ENCODE peak calls at places on chromosomes 6 and 20, in six cellular contexts. I, E, K, V, N and X are unnamed samples.

GRCh38 chr20:22861990-22862389 is 173.1 kb upstream of the SSTR4 start:
- DNase-seq in K (no peak), N (no peak), V (no peak), I (no peak), E (no peak), X (no peak)

GRCh38 chr20:44646023-44646640 is 5.4 kb downstream of the ADA start:
- DNase-seq in V (peak), I (no peak), N (no peak), K (peak), E (no peak), X (no peak)

GRCh38 chr6:21840428-21840827 is 246.9 kb downstream of the SOX4 start:
- DNase-seq in E (no peak), K (peak), V (peak), I (no peak), N (no peak), X (no peak)

GRCh38 chr6:36368921-36369880 is 18.3 kb downstream of the ETV7 start:
- DNase-seq in I (no peak), N (no peak), V (peak), E (no peak), K (peak), X (peak)

GRCh38 chr6:106609699-106610098 is 19.6 kb downstream of the RTN4IP1 start:
- DNase-seq in K (peak), V (no peak), N (no peak), I (no peak), E (no peak), X (peak)

GRCh38 chr6:26743157-26743821 is 83.7 kb upstream of the ZNF322 start:
- DNase-seq in E (peak), K (peak), V (peak), N (no peak), I (no peak), X (peak)

GRCh38 chr6:5093231-5094015 is 8.3 kb downstream of the PPP1R3G start:
- DNase-seq in K (no peak), N (no peak), E (no peak), V (no peak), I (no peak), X (no peak)

GRCh38 chr6:113644861-113645575 is 212.1 kb upstream of the MARCKS start:
- DNase-seq in N (no peak), I (no peak), E (no peak), K (peak), V (peak), X (peak)

DNA sequence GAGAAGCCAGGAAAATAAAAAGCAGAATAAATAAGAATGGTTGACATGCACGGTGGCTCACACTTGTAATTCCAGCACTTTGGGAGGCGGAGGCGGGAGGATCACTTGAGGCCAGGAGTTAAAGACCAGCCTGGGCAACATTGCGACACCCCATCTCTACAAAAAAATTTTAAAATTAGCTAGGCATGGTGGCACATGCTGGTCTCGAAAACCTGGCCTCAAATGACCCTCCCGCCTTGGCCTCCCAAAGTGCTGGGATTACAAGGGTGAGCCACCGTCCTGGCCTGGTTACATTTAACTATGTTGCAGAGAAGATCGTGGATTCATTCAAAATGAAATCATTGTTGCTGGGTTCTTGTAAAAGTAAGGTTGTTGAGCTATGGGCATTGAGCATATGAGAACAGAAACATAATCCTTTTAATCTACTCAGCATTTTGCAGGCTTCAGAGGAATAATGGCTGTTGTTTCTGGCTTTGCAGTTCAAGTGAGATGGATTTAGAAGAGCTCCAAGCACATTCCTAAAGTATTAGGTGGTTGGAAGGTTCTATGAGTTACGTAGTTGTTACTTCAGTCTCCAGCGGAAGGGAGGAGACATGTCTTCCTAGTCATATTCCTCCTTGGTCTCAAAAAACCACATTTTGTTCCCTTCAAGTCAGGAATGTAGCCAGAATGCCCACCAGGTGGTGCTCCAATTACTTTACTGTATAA is 45.6 kb upstream of the RAB23 start:
- DNase-seq in V (peak), I (peak), E (no peak), N (no peak), K (peak), X (peak)
- TF ChIP-seq CTCF in V (peak), I (peak), E (no peak), N (peak), K (peak), X (peak)

GRCh38 chr20:62413896-62414481 is 6.9 kb upstream of the CABLES2 start:
- DNase-seq in K (no peak), V (no peak), E (no peak), I (no peak), N (no peak), X (no peak)
- TF ChIP-seq CTCF in K (no peak), V (peak), E (no peak), I (no peak), N (no peak), X (peak)

GRCh38 chr6:111952821-111953535 is 79.7 kb upstream of the FYN start:
- DNase-seq in E (no peak), V (peak), K (no peak), N (no peak), I (no peak), X (peak)
- TF ChIP-seq CTCF in E (no peak), V (no peak), K (no peak), N (no peak), I (no peak), X (no peak)

DNA sequence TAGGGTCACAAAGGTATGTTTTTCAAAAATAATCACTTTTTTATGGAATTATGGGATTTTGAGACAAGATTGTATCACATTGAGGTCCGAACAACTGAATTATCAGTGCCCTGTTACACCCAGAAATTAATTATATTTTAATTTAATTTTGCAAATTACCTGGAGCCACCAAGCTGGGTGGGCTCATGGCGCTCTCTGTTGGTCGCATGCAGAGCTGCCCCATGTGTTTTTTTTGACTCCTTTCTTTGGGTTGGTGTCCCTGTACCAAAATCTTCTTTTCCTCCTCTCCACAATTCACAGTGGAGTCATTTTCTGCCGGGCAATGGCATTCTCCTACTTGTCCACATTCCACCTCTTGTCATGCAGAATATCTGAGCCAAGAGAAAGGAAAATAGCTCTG is 38.9 kb upstream of the FRMD1 start:
- DNase-seq in E (no peak), K (peak), N (no peak), V (no peak), I (no peak), X (no peak)
- TF ChIP-seq CTCF in E (no peak), K (peak), N (no peak), V (peak), I (no peak), X (no peak)

GRCh38 chr6:169288591-169288990 is 34.9 kb upstream of the THBS2 start:
- DNase-seq in E (no peak), I (peak), V (peak), N (no peak), K (peak), X (peak)
- TF ChIP-seq CTCF in E (no peak), I (no peak), V (no peak), N (no peak), K (no peak), X (no peak)

DNA sequence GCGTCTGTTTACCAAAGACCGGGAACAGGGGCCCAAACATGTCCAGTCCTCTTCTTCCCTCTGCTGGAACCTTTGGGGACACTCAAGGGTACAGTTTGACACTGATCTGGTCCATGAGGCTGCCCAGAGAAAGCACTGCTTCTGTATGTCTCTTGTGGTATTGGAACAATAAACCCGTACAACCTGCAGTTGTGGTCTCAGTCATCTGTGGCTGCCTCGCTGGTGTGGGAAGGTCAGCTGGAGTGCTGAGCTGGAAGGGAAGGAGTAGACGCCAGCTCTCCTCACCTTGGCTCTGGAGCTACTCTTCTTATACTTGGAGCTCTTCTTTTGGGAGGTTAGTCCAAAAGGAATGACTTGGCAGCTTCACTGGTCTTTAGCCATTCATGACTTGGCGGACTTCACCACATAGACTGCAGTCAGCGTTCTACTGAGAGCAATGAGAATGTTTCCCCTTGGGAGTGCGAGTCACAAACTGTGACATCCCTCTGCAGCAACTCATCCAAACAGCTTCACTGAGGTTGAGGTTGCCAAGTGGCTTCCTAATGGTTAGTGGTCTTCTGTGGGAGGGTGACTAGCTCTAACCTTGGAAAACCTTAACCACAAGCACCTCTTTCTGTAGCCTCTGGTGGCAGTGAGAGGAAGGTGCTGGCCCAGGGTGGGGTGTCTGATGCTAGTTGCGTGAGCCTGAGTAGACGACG is 81.2 kb downstream of the ASXL1 start:
- DNase-seq in I (peak), E (no peak), K (peak), N (no peak), V (peak), X (no peak)
- TF ChIP-seq CTCF in I (no peak), E (no peak), K (peak), N (no peak), V (peak), X (no peak)